ENCODE peak calls at places on chromosomes 1 and 21, in four cellular contexts. Y, Q, F and T are unnamed samples.

GRCh38 chr1:210418863-210419641 is 90.3 kb downstream of the HHAT start:
- DNase-seq in F (no peak), Q (no peak), Y (no peak), T (peak; percentile 43)

GRCh38 chr1:33306561-33307493 is 14.1 kb downstream of the A3GALT2 start:
- DNase-seq in F (no peak), Q (no peak), Y (no peak), T (no peak)

GRCh38 chr1:93177991-93178390 is 2.2 kb downstream of the TMED5 start:
- DNase-seq in Q (no peak), Y (no peak), F (no peak), T (no peak)

GRCh38 chr21:34986561-34987533 is 62.3 kb downstream of the RUNX1 start:
- DNase-seq in F (no peak), Q (peak; percentile 91), Y (peak; percentile 37), T (no peak)

GRCh38 chr1:206986402-206986801 is 16.1 kb upstream of the FCAMR start:
- DNase-seq in Y (no peak), F (no peak), Q (no peak), T (no peak)

GRCh38 chr1:113519561-113519960 is 129.2 kb downstream of the MAGI3 start:
- DNase-seq in Y (no peak), Q (peak; percentile 34), F (no peak), T (no peak)

GRCh38 chr1:119878171-119878570 is 18.1 kb downstream of the ADAM30 start:
- DNase-seq in F (no peak), Q (no peak), Y (no peak), T (no peak)

GRCh38 chr21:34989337-34990151 is 59.6 kb downstream of the RUNX1 start:
- DNase-seq in Q (no peak), F (no peak), Y (no peak), T (no peak)

GRCh38 chr1:61692155-61692783 is 32.7 kb downstream of the TM2D1 start:
- DNase-seq in F (no peak), Y (no peak), Q (peak; percentile 45), T (peak; percentile 16)

GRCh38 chr1:176517484-176517883 is 54.5 kb downstream of the PAPPA2 start:
- DNase-seq in Q (no peak), F (peak; percentile 12), Y (no peak), T (no peak)

GRCh38 chr21:33042812-33043211 is 17.1 kb downstream of the OLIG2 start:
- DNase-seq in Y (no peak), F (no peak), Q (peak; percentile 92), T (no peak)

GRCh38 chr1:111513410-111514020 is 10.1 kb upstream of the ADORA3 start:
- DNase-seq in Y (no peak), Q (no peak), F (no peak), T (no peak)

GRCh38 chr1:6889875-6890480 is 104.7 kb downstream of the CAMTA1 start:
- DNase-seq in F (no peak), Y (peak; percentile 10), Q (peak; percentile 60), T (peak; percentile 72)

GRCh38 chr1:191641420-191642215 is 516.6 kb upstream of the RGS18 start:
- DNase-seq in Y (no peak), Q (peak; percentile 95), F (no peak), T (no peak)

GRCh38 chr21:15444118-15444960 is 285.4 kb upstream of the USP25 start:
- DNase-seq in Y (no peak), F (peak; percentile 34), Q (no peak), T (no peak)

GRCh38 chr21:31034378-31034777 is 3.9 kb downstream of the KRTAP19-8 start:
- DNase-seq in F (no peak), Q (no peak), Y (no peak), T (no peak)

GRCh38 chr1:205961405-205961804 is 18.1 kb upstream of the SLC26A9 start:
- DNase-seq in F (no peak), Q (peak; percentile 13), Y (no peak), T (no peak)

GRCh38 chr1:159943908-159944622 is 1.3 kb downstream of the IGSF9 start:
- DNase-seq in F (no peak), Q (no peak), Y (no peak), T (no peak)

GRCh38 chr1:205782627-205783470 is 7.6 kb upstream of the RAB29 start:
- DNase-seq in Y (no peak), F (no peak), Q (no peak), T (no peak)

GRCh38 chr1:168535536-168535935 is 8.3 kb downstream of the XCL2 start:
- DNase-seq in Y (no peak), Q (no peak), F (no peak), T (no peak)

GRCh38 chr1:221711156-221711577 is 30.7 kb downstream of the DUSP10 start:
- DNase-seq in Y (no peak), F (no peak), Q (no peak), T (no peak)

GRCh38 chr1:40877681-40878080 is 15.5 kb upstream of the CITED4 start:
- DNase-seq in Q (peak; percentile 88), Y (no peak), F (peak; percentile 33), T (peak; percentile 33)

GRCh38 chr1:32346532-32347157 is 10.6 kb upstream of the MARCKSL1 start:
- DNase-seq in Y (no peak), Q (no peak), F (no peak), T (no peak)